ENCODE peak calls at places on chromosomes 11 and 22, in ten cellular contexts. H is HFFc6, M is LoVo, K is AG08395, W is putamen, R is GM03348, Q is kidney tubule cell, N is T-cell, E is Ammon's horn, C is left kidney. U is an unnamed sample.

GRCh38 chr22:17939011-17939410 is 85.3 kb downstream of the MICAL3 start:
- DNase-seq in N (no peak), E (no peak), C (no peak), R (no peak), Q (no peak), W (no peak), K (no peak), H (no peak), M (no peak), U (no peak)

GRCh38 chr22:50282361-50283144 is 12.4 kb upstream of the MAPK11 start:
- DNase-seq in N (no peak), K (peak), Q (peak), W (no peak), R (peak), C (peak), M (peak), E (no peak), H (peak), U (no peak)

GRCh38 chr11:46143049-46143806 is 22.0 kb upstream of the PHF21A start:
- DNase-seq in E (no peak), K (no peak), R (no peak), M (no peak), H (no peak), C (peak), Q (no peak), W (no peak), N (no peak), U (no peak)

GRCh38 chr11:124801014-124801413 is 808 bp upstream of the MSANTD2 start:
- DNase-seq in H (peak), C (peak), E (no peak), Q (peak), K (peak), W (peak), M (no peak), R (peak), N (no peak), U (no peak)

GRCh38 chr11:32034680-32035079 is 56.2 kb upstream of the RCN1 start:
- DNase-seq in C (no peak), R (no peak), E (no peak), W (no peak), H (peak), Q (no peak), N (no peak), M (no peak), K (no peak), U (no peak)

GRCh38 chr11:126308271-126308671 is 4.4 kb downstream of the DCPS start:
- DNase-seq in R (no peak), C (no peak), E (peak), W (peak), M (no peak), H (no peak), N (no peak), K (no peak), Q (no peak), U (no peak)

GRCh38 chr22:46830001-46830715 is 67.7 kb downstream of the TBC1D22A start:
- DNase-seq in W (no peak), M (peak), Q (peak), H (peak), N (no peak), K (peak), C (no peak), E (peak), R (peak), U (no peak)

GRCh38 chr22:46018859-46019258 is 41.9 kb upstream of the WNT7B start:
- DNase-seq in N (no peak), M (no peak), K (no peak), C (no peak), E (no peak), H (peak), R (no peak), Q (no peak), W (no peak), U (no peak)

GRCh38 chr11:64343740-64344133 is 3.7 kb downstream of the CCDC88B start:
- DNase-seq in M (no peak), R (no peak), K (no peak), H (no peak), N (no peak), Q (no peak), W (no peak), C (no peak), E (no peak), U (peak)

GRCh38 chr22:50671641-50672040 is 982 bp upstream of the SHANK3 start:
- DNase-seq in C (no peak), Q (no peak), H (no peak), K (peak), M (no peak), N (no peak), R (peak), W (no peak), E (peak), U (no peak)

GRCh38 chr11:97814325-97814959 is 1206.3 kb upstream of the CNTN5 start:
- DNase-seq in N (no peak), C (no peak), W (no peak), M (no peak), E (no peak), Q (no peak), H (no peak), R (no peak), K (no peak), U (no peak)

GRCh38 chr11:43907028-43907966 is 26.7 kb downstream of the ALKBH3 start:
- DNase-seq in Q (peak), H (no peak), R (no peak), K (no peak), E (no peak), M (no peak), C (no peak), N (no peak), W (no peak), U (no peak)

GRCh38 chr11:18736590-18737148 is 10.7 kb upstream of the IGSF22 start:
- DNase-seq in W (no peak), R (no peak), H (no peak), K (no peak), N (no peak), M (no peak), C (peak), Q (no peak), E (no peak), U (no peak)

GRCh38 chr22:18096823-18097222 is 13.8 kb upstream of the TUBA8 start:
- DNase-seq in K (no peak), N (no peak), E (peak), R (no peak), C (no peak), M (no peak), Q (no peak), W (no peak), H (no peak), U (no peak)

GRCh38 chr11:88288560-88288959 is 49.0 kb downstream of the CTSC start:
- DNase-seq in E (no peak), K (no peak), R (no peak), C (peak), W (no peak), N (no peak), Q (no peak), H (no peak), M (no peak), U (no peak)